ENCODE peak calls at places on chromosome 19, in nine cellular contexts. One of them, this sample, is unnamed.

GRCh38 chr19:54333586-54334298 is 5.2 kb downstream of the LILRA4 start:
- DNase-seq in NCI-H146: no peak
- DNase-seq in SW480: no peak
- DNase-seq in fibroblast of the aortic adventitia: no peak
- DNase-seq in ACHN: no peak
- DNase-seq in cardiac muscle cell: no peak
- DNase-seq in hippocampal formation: no peak
- DNase-seq in SK-N-SH: no peak
- DNase-seq in DND-41: no peak
- DNase-seq in this sample: no peak

GRCh38 chr19:46728693-46729339 is 11.9 kb upstream of the PRKD2 start:
- DNase-seq in ACHN: peak; percentile 39
- DNase-seq in fibroblast of the aortic adventitia: peak; percentile 53
- DNase-seq in DND-41: peak; percentile 70
- DNase-seq in cardiac muscle cell: peak; percentile 74
- DNase-seq in hippocampal formation: peak; percentile 58
- DNase-seq in SW480: peak; percentile 49
- DNase-seq in SK-N-SH: peak; percentile 95
- DNase-seq in NCI-H146: peak; percentile 53
- DNase-seq in this sample: peak; percentile 56

GRCh38 chr19:9430444-9430843 is 4.9 kb downstream of the ZNF266 start:
- DNase-seq in cardiac muscle cell: no peak
- DNase-seq in ACHN: no peak
- DNase-seq in fibroblast of the aortic adventitia: no peak
- DNase-seq in SK-N-SH: no peak
- DNase-seq in NCI-H146: no peak
- DNase-seq in hippocampal formation: no peak
- DNase-seq in SW480: no peak
- DNase-seq in DND-41: no peak
- DNase-seq in this sample: no peak

GRCh38 chr19:36051637-36052036 is 2.4 kb downstream of the THAP8 start:
- DNase-seq in fibroblast of the aortic adventitia: no peak
- DNase-seq in ACHN: no peak
- DNase-seq in hippocampal formation: no peak
- DNase-seq in cardiac muscle cell: no peak
- DNase-seq in DND-41: no peak
- DNase-seq in SK-N-SH: no peak
- DNase-seq in NCI-H146: peak; percentile 22
- DNase-seq in SW480: no peak
- DNase-seq in this sample: no peak

GRCh38 chr19:51166846-51167490 is 24.9 kb downstream of the SIGLEC7 start:
- DNase-seq in NCI-H146: no peak
- DNase-seq in ACHN: no peak
- DNase-seq in SK-N-SH: no peak
- DNase-seq in DND-41: no peak
- DNase-seq in hippocampal formation: peak; percentile 2
- DNase-seq in fibroblast of the aortic adventitia: no peak
- DNase-seq in SW480: no peak
- DNase-seq in cardiac muscle cell: no peak
- DNase-seq in this sample: no peak

GRCh38 chr19:532578-533484 is 1.3 kb downstream of the CDC34 start:
- DNase-seq in DND-41: peak; percentile 55
- DNase-seq in cardiac muscle cell: peak; percentile 65
- DNase-seq in SW480: peak; percentile 54
- DNase-seq in SK-N-SH: peak; percentile 80
- DNase-seq in fibroblast of the aortic adventitia: peak; percentile 73
- DNase-seq in ACHN: peak; percentile 65
- DNase-seq in NCI-H146: peak; percentile 28
- DNase-seq in hippocampal formation: peak; percentile 76
- DNase-seq in this sample: peak; percentile 63

GRCh38 chr19:2044709-2045500 is 6.1 kb downstream of the MKNK2 start:
- DNase-seq in NCI-H146: no peak
- DNase-seq in ACHN: no peak
- DNase-seq in cardiac muscle cell: no peak
- DNase-seq in SK-N-SH: no peak
- DNase-seq in DND-41: no peak
- DNase-seq in hippocampal formation: no peak
- DNase-seq in fibroblast of the aortic adventitia: no peak
- DNase-seq in SW480: no peak
- DNase-seq in this sample: no peak

GRCh38 chr19:43576479-43576878 is 878 bp downstream of the PINLYP start:
- DNase-seq in hippocampal formation: no peak
- DNase-seq in SK-N-SH: no peak
- DNase-seq in SW480: no peak
- DNase-seq in fibroblast of the aortic adventitia: no peak
- DNase-seq in NCI-H146: peak; percentile 71
- DNase-seq in cardiac muscle cell: no peak
- DNase-seq in DND-41: no peak
- DNase-seq in ACHN: no peak
- DNase-seq in this sample: no peak

GRCh38 chr19:10817291-10818038 is 18.5 kb downstream of the TMED1 start:
- DNase-seq in SK-N-SH: peak; percentile 88
- DNase-seq in SW480: no peak
- DNase-seq in DND-41: no peak
- DNase-seq in cardiac muscle cell: no peak
- DNase-seq in fibroblast of the aortic adventitia: peak; percentile 96
- DNase-seq in ACHN: no peak
- DNase-seq in NCI-H146: no peak
- DNase-seq in hippocampal formation: no peak
- DNase-seq in this sample: no peak

GRCh38 chr19:43552616-43553015 is 19.6 kb downstream of the ZNF575 start:
- DNase-seq in NCI-H146: no peak
- DNase-seq in DND-41: no peak
- DNase-seq in ACHN: no peak
- DNase-seq in cardiac muscle cell: no peak
- DNase-seq in hippocampal formation: no peak
- DNase-seq in SK-N-SH: no peak
- DNase-seq in SW480: no peak
- DNase-seq in fibroblast of the aortic adventitia: no peak
- DNase-seq in this sample: no peak

This sample was measured in caudate nucleus.